ENCODE peak calls at places on chromosomes 11 and 22, in six cellular contexts. One of them, this sample, is unnamed.

GRCh38 chr11:73366953-73367352 is 9.2 kb upstream of the RELT start:
- DNase-seq in pancreas: no peak
- DNase-seq in cardiac fibroblast: no peak
- DNase-seq in OCI-LY7: no peak
- DNase-seq in lower leg skin: no peak
- DNase-seq in dorsolateral prefrontal cortex: no peak
- DNase-seq in this sample: no peak

GRCh38 chr11:8807544-8808225 is 103.3 kb upstream of the AKIP1 start:
- DNase-seq in lower leg skin: peak
- DNase-seq in cardiac fibroblast: peak
- DNase-seq in pancreas: no peak
- DNase-seq in OCI-LY7: no peak
- DNase-seq in dorsolateral prefrontal cortex: no peak
- DNase-seq in this sample: no peak

GRCh38 chr22:44758970-44759365 is 6.6 kb downstream of the ARHGAP8 start:
- DNase-seq in pancreas: no peak
- DNase-seq in lower leg skin: no peak
- DNase-seq in cardiac fibroblast: no peak
- DNase-seq in OCI-LY7: no peak
- DNase-seq in dorsolateral prefrontal cortex: no peak
- DNase-seq in this sample: no peak

GRCh38 chr11:24932110-24933000 is 435.5 kb downstream of the LUZP2 start:
- DNase-seq in dorsolateral prefrontal cortex: no peak
- DNase-seq in pancreas: no peak
- DNase-seq in OCI-LY7: no peak
- DNase-seq in cardiac fibroblast: no peak
- DNase-seq in lower leg skin: no peak
- DNase-seq in this sample: peak

GRCh38 chr11:9280655-9281301 is 15.6 kb upstream of the DENND5A start:
- DNase-seq in pancreas: no peak
- DNase-seq in OCI-LY7: peak
- DNase-seq in lower leg skin: no peak
- DNase-seq in cardiac fibroblast: peak
- DNase-seq in dorsolateral prefrontal cortex: peak
- DNase-seq in this sample: no peak

GRCh38 chr22:47784367-47784983 is 1022.0 kb downstream of the TBC1D22A start:
- DNase-seq in OCI-LY7: no peak
- DNase-seq in dorsolateral prefrontal cortex: no peak
- DNase-seq in lower leg skin: no peak
- DNase-seq in pancreas: no peak
- DNase-seq in cardiac fibroblast: no peak
- DNase-seq in this sample: no peak

GRCh38 chr11:66543263-66544107 is 2.4 kb downstream of the ZDHHC24 start:
- DNase-seq in cardiac fibroblast: peak
- DNase-seq in pancreas: no peak
- DNase-seq in lower leg skin: no peak
- DNase-seq in dorsolateral prefrontal cortex: no peak
- DNase-seq in OCI-LY7: peak
- DNase-seq in this sample: peak

GRCh38 chr11:68282141-68282860 is 10.5 kb upstream of the C11orf24 start:
- DNase-seq in lower leg skin: no peak
- DNase-seq in OCI-LY7: no peak
- DNase-seq in pancreas: no peak
- DNase-seq in dorsolateral prefrontal cortex: no peak
- DNase-seq in cardiac fibroblast: no peak
- DNase-seq in this sample: no peak

GRCh38 chr11:36750349-36750748 is 152.3 kb upstream of the RAG2 start:
- DNase-seq in dorsolateral prefrontal cortex: no peak
- DNase-seq in pancreas: no peak
- DNase-seq in cardiac fibroblast: no peak
- DNase-seq in OCI-LY7: no peak
- DNase-seq in lower leg skin: no peak
- DNase-seq in this sample: no peak

GRCh38 chr11:65833297-65834030 is at the start of gene SNX32:
- DNase-seq in cardiac fibroblast: peak
- DNase-seq in OCI-LY7: no peak
- DNase-seq in lower leg skin: peak
- DNase-seq in dorsolateral prefrontal cortex: peak
- DNase-seq in pancreas: peak
- DNase-seq in this sample: peak

GRCh38 chr11:30984442-30984816 is 385.1 kb downstream of the DCDC1 start:
- DNase-seq in pancreas: no peak
- DNase-seq in dorsolateral prefrontal cortex: no peak
- DNase-seq in OCI-LY7: no peak
- DNase-seq in lower leg skin: no peak
- DNase-seq in cardiac fibroblast: peak
- DNase-seq in this sample: no peak

DNA sequence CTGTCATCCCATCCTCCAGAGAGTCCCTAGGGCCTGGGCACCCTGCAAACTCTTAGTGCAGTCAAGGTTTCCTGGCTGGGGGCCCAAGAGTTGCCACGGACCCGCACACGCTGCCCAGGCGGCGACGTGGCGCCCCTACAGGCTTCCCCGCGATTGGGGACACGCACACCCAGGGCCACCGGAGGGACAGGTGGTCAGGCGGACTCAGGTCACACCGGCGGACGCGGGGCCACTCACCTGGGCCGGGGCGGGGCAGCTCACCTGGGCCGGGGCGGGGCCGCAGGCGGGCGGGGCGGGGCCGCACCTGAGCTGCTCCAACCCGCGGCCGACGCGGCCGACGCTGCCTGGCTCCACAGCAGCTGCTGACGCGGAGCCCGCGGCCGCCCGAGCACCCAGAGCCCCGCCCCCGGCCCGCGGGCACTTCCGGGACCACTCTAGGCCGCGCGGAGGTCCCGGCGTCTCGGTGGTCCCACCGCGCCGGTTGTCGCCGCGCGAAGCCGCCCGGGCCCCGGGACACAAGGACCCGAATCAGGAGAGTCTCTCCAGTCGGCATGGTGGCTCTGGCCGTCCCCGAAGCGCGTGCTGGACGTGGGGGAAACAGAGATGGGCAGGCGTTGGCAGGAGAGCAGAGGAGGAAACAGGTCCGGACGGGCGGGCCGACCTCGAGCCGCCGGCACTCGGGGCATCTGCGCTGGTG is at the start of gene ZNF70:
- DNase-seq in cardiac fibroblast: peak
- DNase-seq in OCI-LY7: peak
- DNase-seq in dorsolateral prefrontal cortex: peak
- DNase-seq in lower leg skin: peak
- DNase-seq in pancreas: peak
- DNase-seq in this sample: peak
- TF ChIP-seq CTCF in cardiac fibroblast: peak
- TF ChIP-seq CTCF in OCI-LY7: peak
- TF ChIP-seq CTCF in dorsolateral prefrontal cortex: no peak
- TF ChIP-seq CTCF in lower leg skin: no peak
- TF ChIP-seq CTCF in pancreas: no peak
- TF ChIP-seq CTCF in this sample: no peak

GRCh38 chr11:43951231-43951630 is 8.8 kb downstream of the C11orf96 start:
- DNase-seq in cardiac fibroblast: no peak
- DNase-seq in OCI-LY7: no peak
- DNase-seq in dorsolateral prefrontal cortex: no peak
- DNase-seq in lower leg skin: no peak
- DNase-seq in pancreas: no peak
- DNase-seq in this sample: no peak
- TF ChIP-seq CTCF in cardiac fibroblast: no peak
- TF ChIP-seq CTCF in OCI-LY7: no peak
- TF ChIP-seq CTCF in dorsolateral prefrontal cortex: no peak
- TF ChIP-seq CTCF in lower leg skin: no peak
- TF ChIP-seq CTCF in pancreas: no peak
- TF ChIP-seq CTCF in this sample: no peak

DNA sequence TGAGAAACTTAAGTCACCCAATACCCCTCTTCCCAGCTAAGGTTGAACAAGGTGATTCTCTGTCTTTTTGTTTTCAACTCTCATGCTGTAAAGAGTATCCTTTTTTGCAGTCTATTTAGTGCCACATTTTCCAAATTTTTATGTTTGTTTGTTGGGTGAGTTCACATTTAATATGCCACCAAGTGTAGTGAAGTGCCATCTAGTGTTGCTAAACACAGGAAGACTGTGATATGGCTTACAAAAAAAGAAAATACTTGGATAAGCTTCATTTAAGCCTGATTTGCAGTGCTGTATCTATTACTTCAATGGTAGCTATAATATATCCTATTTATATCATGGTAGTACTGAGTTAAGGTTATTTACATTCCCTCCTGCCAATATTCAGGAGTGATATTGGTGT is 319.2 kb upstream of the CHORDC1 start:
- DNase-seq in pancreas: no peak
- DNase-seq in OCI-LY7: no peak
- DNase-seq in lower leg skin: no peak
- DNase-seq in dorsolateral prefrontal cortex: no peak
- DNase-seq in cardiac fibroblast: no peak
- DNase-seq in this sample: no peak
- TF ChIP-seq CTCF in pancreas: no peak
- TF ChIP-seq CTCF in OCI-LY7: no peak
- TF ChIP-seq CTCF in lower leg skin: no peak
- TF ChIP-seq CTCF in dorsolateral prefrontal cortex: no peak
- TF ChIP-seq CTCF in cardiac fibroblast: no peak
- TF ChIP-seq CTCF in this sample: no peak

GRCh38 chr11:109512680-109513079 is 90.7 kb downstream of the C11orf87 start:
- DNase-seq in cardiac fibroblast: no peak
- DNase-seq in dorsolateral prefrontal cortex: no peak
- DNase-seq in lower leg skin: no peak
- DNase-seq in OCI-LY7: no peak
- DNase-seq in pancreas: no peak
- DNase-seq in this sample: no peak

GRCh38 chr11:109512249-109512648 is 90.3 kb downstream of the C11orf87 start:
- DNase-seq in OCI-LY7: no peak
- DNase-seq in cardiac fibroblast: no peak
- DNase-seq in pancreas: no peak
- DNase-seq in lower leg skin: no peak
- DNase-seq in dorsolateral prefrontal cortex: no peak
- DNase-seq in this sample: no peak

GRCh38 chr11:109511598-109511997 is 89.6 kb downstream of the C11orf87 start:
- DNase-seq in lower leg skin: no peak
- DNase-seq in OCI-LY7: no peak
- DNase-seq in pancreas: no peak
- DNase-seq in cardiac fibroblast: no peak
- DNase-seq in dorsolateral prefrontal cortex: no peak
- DNase-seq in this sample: no peak

GRCh38 chr11:109508943-109509342 is 87.0 kb downstream of the C11orf87 start:
- DNase-seq in dorsolateral prefrontal cortex: no peak
- DNase-seq in OCI-LY7: no peak
- DNase-seq in cardiac fibroblast: no peak
- DNase-seq in lower leg skin: no peak
- DNase-seq in pancreas: no peak
- DNase-seq in this sample: no peak

DNA sequence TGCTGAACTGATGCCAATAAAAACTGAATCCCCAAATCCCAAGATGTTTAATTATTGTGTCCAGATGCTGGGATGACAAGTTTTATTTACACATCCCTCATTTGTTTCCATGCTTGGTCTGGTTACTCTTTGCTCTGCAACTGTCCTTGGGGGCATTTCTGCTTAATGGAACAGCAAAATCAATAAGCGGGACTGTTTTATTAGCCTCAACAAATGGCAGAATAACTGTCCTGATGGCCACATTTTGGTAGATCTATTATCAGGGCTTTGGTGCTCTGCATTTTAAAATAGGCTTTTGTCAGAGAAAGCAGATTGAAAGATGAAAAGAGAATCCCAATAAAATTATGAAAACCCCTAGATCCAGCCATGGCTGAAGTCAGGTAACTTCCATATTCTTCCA is 86.2 kb downstream of the C11orf87 start:
- DNase-seq in lower leg skin: no peak
- DNase-seq in OCI-LY7: no peak
- DNase-seq in pancreas: no peak
- DNase-seq in dorsolateral prefrontal cortex: no peak
- DNase-seq in cardiac fibroblast: no peak
- DNase-seq in this sample: no peak
- TF ChIP-seq CTCF in lower leg skin: no peak
- TF ChIP-seq CTCF in OCI-LY7: no peak
- TF ChIP-seq CTCF in pancreas: no peak
- TF ChIP-seq CTCF in dorsolateral prefrontal cortex: no peak
- TF ChIP-seq CTCF in cardiac fibroblast: no peak
- TF ChIP-seq CTCF in this sample: no peak

GRCh38 chr11:64263947-64264317 is 12.6 kb downstream of the PLCB3 start:
- DNase-seq in cardiac fibroblast: no peak
- DNase-seq in pancreas: no peak
- DNase-seq in lower leg skin: no peak
- DNase-seq in dorsolateral prefrontal cortex: no peak
- DNase-seq in OCI-LY7: no peak
- DNase-seq in this sample: no peak

GRCh38 chr11:64262271-64263002 is 11.1 kb downstream of the PLCB3 start:
- DNase-seq in lower leg skin: no peak
- DNase-seq in pancreas: peak
- DNase-seq in cardiac fibroblast: no peak
- DNase-seq in dorsolateral prefrontal cortex: no peak
- DNase-seq in OCI-LY7: no peak
- DNase-seq in this sample: no peak

GRCh38 chr11:64264371-64264852 is 13.1 kb downstream of the PLCB3 start:
- DNase-seq in lower leg skin: no peak
- DNase-seq in pancreas: no peak
- DNase-seq in OCI-LY7: no peak
- DNase-seq in dorsolateral prefrontal cortex: no peak
- DNase-seq in cardiac fibroblast: no peak
- DNase-seq in this sample: no peak

GRCh38 chr11:64261556-64262080 is 10.3 kb downstream of the PLCB3 start:
- DNase-seq in lower leg skin: no peak
- DNase-seq in cardiac fibroblast: no peak
- DNase-seq in dorsolateral prefrontal cortex: no peak
- DNase-seq in pancreas: peak
- DNase-seq in OCI-LY7: no peak
- DNase-seq in this sample: no peak

DNA sequence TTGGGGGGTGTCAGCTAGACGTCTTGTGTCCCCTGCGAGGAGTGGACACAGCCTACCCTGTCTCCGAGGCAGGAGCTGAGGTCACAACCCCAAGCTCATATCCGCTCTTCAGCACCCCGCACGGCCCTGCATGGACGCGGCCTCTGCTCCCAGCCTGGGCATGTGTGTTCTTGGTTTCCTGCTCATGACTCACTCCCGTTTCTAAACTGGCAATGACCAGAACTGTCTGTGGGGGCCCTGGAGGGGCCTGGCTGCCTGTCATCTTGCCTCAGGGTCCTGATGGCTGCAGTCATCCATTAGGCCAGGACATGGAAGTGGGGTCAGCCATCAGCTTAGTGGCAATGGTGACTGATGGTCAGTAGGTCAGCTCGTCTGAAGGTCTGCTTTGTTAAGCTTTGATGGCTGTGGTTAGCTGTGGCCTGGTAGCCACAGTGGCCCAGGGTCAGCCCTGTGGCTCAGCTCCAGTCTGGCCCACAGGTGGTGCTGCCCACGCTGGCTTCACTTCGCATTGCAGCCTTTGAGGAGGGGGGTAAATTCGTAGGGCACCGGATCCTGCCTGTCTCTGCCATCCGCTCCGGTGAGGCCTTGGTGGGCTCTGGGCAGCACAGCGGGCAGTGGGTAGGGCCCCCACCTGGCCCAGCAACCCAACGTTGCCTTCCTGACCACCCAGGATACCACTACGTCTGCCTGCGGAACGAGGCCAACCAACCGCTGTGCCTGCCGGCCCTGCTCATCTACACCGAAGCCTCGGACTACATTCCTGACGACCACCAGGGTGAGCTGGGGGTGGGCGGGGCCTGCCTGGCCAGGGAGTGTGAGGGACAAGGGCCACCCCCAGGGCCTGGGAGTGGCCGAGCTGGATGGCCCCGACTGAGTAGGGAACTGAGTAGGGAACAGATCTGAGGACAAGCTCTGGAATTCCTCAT is 12.0 kb downstream of the PLCB3 start:
- DNase-seq in OCI-LY7: no peak
- DNase-seq in cardiac fibroblast: peak
- DNase-seq in lower leg skin: no peak
- DNase-seq in pancreas: peak
- DNase-seq in dorsolateral prefrontal cortex: no peak
- DNase-seq in this sample: peak
- TF ChIP-seq CTCF in OCI-LY7: no peak
- TF ChIP-seq CTCF in cardiac fibroblast: no peak
- TF ChIP-seq CTCF in lower leg skin: no peak
- TF ChIP-seq CTCF in pancreas: no peak
- TF ChIP-seq CTCF in dorsolateral prefrontal cortex: no peak
- TF ChIP-seq CTCF in this sample: no peak

GRCh38 chr22:36860017-36860416 is 789 bp upstream of the NCF4 start:
- DNase-seq in cardiac fibroblast: no peak
- DNase-seq in OCI-LY7: peak
- DNase-seq in pancreas: no peak
- DNase-seq in dorsolateral prefrontal cortex: no peak
- DNase-seq in lower leg skin: peak
- DNase-seq in this sample: no peak
- TF ChIP-seq CTCF in cardiac fibroblast: no peak
- TF ChIP-seq CTCF in OCI-LY7: peak
- TF ChIP-seq CTCF in pancreas: no peak
- TF ChIP-seq CTCF in dorsolateral prefrontal cortex: no peak
- TF ChIP-seq CTCF in lower leg skin: no peak
- TF ChIP-seq CTCF in this sample: no peak